ENCODE peak calls at places on chromosomes 11 and 22, in nine cellular contexts. One of them, this sample, is unnamed. For H3K4me1 and H3K9me3, the result is how much of the 10 kb centered on the place peaks cover.

GRCh38 chr11:132114185-132114584 is 743.8 kb downstream of the NTM start:
- DNase-seq in GM12878: no peak
- DNase-seq in thoracic aorta: no peak
- DNase-seq in IMR-90: peak
- DNase-seq in transverse colon: peak
- DNase-seq in A549: no peak
- DNase-seq in body of pancreas: peak
- DNase-seq in upper lobe of right lung: no peak
- DNase-seq in SJSA1: peak
- DNase-seq in this sample: peak

GRCh38 chr11:64713031-64713780 is 9.8 kb downstream of the NRXN2 start:
- DNase-seq in GM12878: no peak
- DNase-seq in thoracic aorta: no peak
- DNase-seq in IMR-90: peak
- DNase-seq in transverse colon: peak
- DNase-seq in A549: no peak
- DNase-seq in body of pancreas: peak
- DNase-seq in upper lobe of right lung: peak
- DNase-seq in SJSA1: no peak
- DNase-seq in this sample: peak

GRCh38 chr22:31346733-31347250 is 646 bp upstream of the PATZ1 start:
- DNase-seq in GM12878: no peak
- DNase-seq in thoracic aorta: no peak
- DNase-seq in IMR-90: peak
- DNase-seq in transverse colon: peak
- DNase-seq in A549: peak
- DNase-seq in body of pancreas: peak
- DNase-seq in upper lobe of right lung: peak
- DNase-seq in SJSA1: peak
- DNase-seq in this sample: peak

GRCh38 chr11:130070109-130070828 is 575 bp downstream of the APLP2 start:
- DNase-seq in GM12878: no peak
- DNase-seq in thoracic aorta: no peak
- DNase-seq in IMR-90: peak
- DNase-seq in transverse colon: peak
- DNase-seq in A549: peak
- DNase-seq in body of pancreas: peak
- DNase-seq in upper lobe of right lung: peak
- DNase-seq in SJSA1: peak
- DNase-seq in this sample: peak

GRCh38 chr22:39938509-39938908 is 21.7 kb upstream of the TMA7B start:
- DNase-seq in GM12878: no peak
- DNase-seq in thoracic aorta: no peak
- DNase-seq in IMR-90: no peak
- DNase-seq in transverse colon: no peak
- DNase-seq in A549: no peak
- DNase-seq in body of pancreas: no peak
- DNase-seq in upper lobe of right lung: no peak
- DNase-seq in SJSA1: no peak
- DNase-seq in this sample: no peak

GRCh38 chr11:69910519-69911309 is 91.5 kb upstream of the FGF3 start:
- DNase-seq in GM12878: no peak
- DNase-seq in thoracic aorta: no peak
- DNase-seq in IMR-90: no peak
- DNase-seq in transverse colon: no peak
- DNase-seq in A549: no peak
- DNase-seq in body of pancreas: no peak
- DNase-seq in upper lobe of right lung: peak
- DNase-seq in SJSA1: no peak
- DNase-seq in this sample: no peak

GRCh38 chr11:82995754-82996398 is 75.8 kb downstream of the RAB30 start:
- DNase-seq in GM12878: no peak
- DNase-seq in thoracic aorta: no peak
- DNase-seq in IMR-90: no peak
- DNase-seq in transverse colon: no peak
- DNase-seq in A549: no peak
- DNase-seq in body of pancreas: no peak
- DNase-seq in upper lobe of right lung: no peak
- DNase-seq in SJSA1: peak
- DNase-seq in this sample: no peak

GRCh38 chr11:14687456-14687855 is 43.9 kb downstream of the PDE3B start:
- DNase-seq in GM12878: no peak
- DNase-seq in thoracic aorta: no peak
- DNase-seq in IMR-90: no peak
- DNase-seq in transverse colon: no peak
- DNase-seq in A549: no peak
- DNase-seq in body of pancreas: peak
- DNase-seq in upper lobe of right lung: no peak
- DNase-seq in SJSA1: no peak
- DNase-seq in this sample: no peak

GRCh38 chr11:121420398-121420797 is 31.7 kb upstream of the SORL1 start:
- DNase-seq in GM12878: no peak
- DNase-seq in thoracic aorta: no peak
- DNase-seq in IMR-90: no peak
- DNase-seq in transverse colon: no peak
- DNase-seq in A549: no peak
- DNase-seq in body of pancreas: no peak
- DNase-seq in upper lobe of right lung: no peak
- DNase-seq in SJSA1: no peak
- DNase-seq in this sample: no peak
- H3K4me1 ChIP-seq in GM12878: half or more
- H3K4me1 ChIP-seq in thoracic aorta: under half
- H3K4me1 ChIP-seq in IMR-90: under half
- H3K4me1 ChIP-seq in transverse colon: under half
- H3K4me1 ChIP-seq in A549: under half
- H3K4me1 ChIP-seq in body of pancreas: under half
- H3K4me1 ChIP-seq in upper lobe of right lung: under half
- H3K4me1 ChIP-seq in SJSA1: under half
- H3K4me1 ChIP-seq in this sample: under half

DNA sequence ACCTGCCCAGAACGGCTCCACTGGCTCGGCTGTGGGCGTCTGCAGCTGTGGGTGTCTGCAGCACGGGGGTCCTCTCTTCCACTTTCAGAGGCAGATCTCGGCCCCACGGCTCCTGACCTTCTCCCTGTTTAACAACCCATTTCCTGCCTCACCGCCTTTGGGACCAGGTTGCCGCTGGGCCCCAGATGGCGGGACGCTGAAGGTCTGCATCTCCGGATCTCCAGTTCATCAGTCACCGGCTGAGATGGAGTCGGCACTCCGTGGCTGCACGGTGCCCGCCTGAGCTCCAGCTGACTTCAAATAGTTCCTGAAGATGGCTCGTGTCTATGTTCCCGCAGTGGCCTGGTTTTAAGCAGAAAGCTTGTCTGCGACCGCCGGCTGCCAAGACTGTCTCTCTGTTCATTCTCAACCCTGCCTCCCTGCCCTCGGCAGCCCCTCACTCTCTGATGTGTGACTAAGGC is 475.9 kb downstream of the BRD1 start:
- DNase-seq in GM12878: no peak
- DNase-seq in thoracic aorta: no peak
- DNase-seq in IMR-90: no peak
- DNase-seq in transverse colon: no peak
- DNase-seq in A549: no peak
- DNase-seq in body of pancreas: no peak
- DNase-seq in upper lobe of right lung: peak
- DNase-seq in SJSA1: no peak
- DNase-seq in this sample: no peak
- H3K9me3 ChIP-seq in GM12878: under half
- H3K9me3 ChIP-seq in thoracic aorta: under half
- H3K9me3 ChIP-seq in IMR-90: half or more
- H3K9me3 ChIP-seq in transverse colon: under half
- H3K9me3 ChIP-seq in A549: under half
- H3K9me3 ChIP-seq in body of pancreas: under half
- H3K9me3 ChIP-seq in upper lobe of right lung: under half
- H3K9me3 ChIP-seq in SJSA1: under half
- H3K9me3 ChIP-seq in this sample: under half

GRCh38 chr11:8763070-8763469 is 80.5 kb downstream of the RPL27A start:
- DNase-seq in GM12878: no peak
- DNase-seq in thoracic aorta: no peak
- DNase-seq in IMR-90: no peak
- DNase-seq in transverse colon: no peak
- DNase-seq in A549: no peak
- DNase-seq in body of pancreas: no peak
- DNase-seq in upper lobe of right lung: no peak
- DNase-seq in SJSA1: no peak
- DNase-seq in this sample: no peak

GRCh38 chr11:8758619-8759169 is 76.1 kb downstream of the RPL27A start:
- DNase-seq in GM12878: no peak
- DNase-seq in thoracic aorta: no peak
- DNase-seq in IMR-90: no peak
- DNase-seq in transverse colon: no peak
- DNase-seq in A549: no peak
- DNase-seq in body of pancreas: no peak
- DNase-seq in upper lobe of right lung: no peak
- DNase-seq in SJSA1: no peak
- DNase-seq in this sample: no peak

GRCh38 chr11:8759634-8760033 is 77.0 kb downstream of the RPL27A start:
- DNase-seq in GM12878: no peak
- DNase-seq in thoracic aorta: no peak
- DNase-seq in IMR-90: no peak
- DNase-seq in transverse colon: no peak
- DNase-seq in A549: no peak
- DNase-seq in body of pancreas: peak
- DNase-seq in upper lobe of right lung: no peak
- DNase-seq in SJSA1: no peak
- DNase-seq in this sample: no peak

GRCh38 chr11:8757533-8757932 is 74.9 kb downstream of the RPL27A start:
- DNase-seq in GM12878: no peak
- DNase-seq in thoracic aorta: no peak
- DNase-seq in IMR-90: no peak
- DNase-seq in transverse colon: no peak
- DNase-seq in A549: no peak
- DNase-seq in body of pancreas: no peak
- DNase-seq in upper lobe of right lung: no peak
- DNase-seq in SJSA1: no peak
- DNase-seq in this sample: no peak

GRCh38 chr11:8760896-8761295 is 78.3 kb downstream of the RPL27A start:
- DNase-seq in GM12878: no peak
- DNase-seq in thoracic aorta: no peak
- DNase-seq in IMR-90: peak
- DNase-seq in transverse colon: no peak
- DNase-seq in A549: no peak
- DNase-seq in body of pancreas: no peak
- DNase-seq in upper lobe of right lung: no peak
- DNase-seq in SJSA1: no peak
- DNase-seq in this sample: peak
- H3K4me1 ChIP-seq in GM12878: under half
- H3K4me1 ChIP-seq in thoracic aorta: under half
- H3K4me1 ChIP-seq in IMR-90: under half
- H3K4me1 ChIP-seq in transverse colon: half or more
- H3K4me1 ChIP-seq in A549: under half
- H3K4me1 ChIP-seq in body of pancreas: half or more
- H3K4me1 ChIP-seq in upper lobe of right lung: under half
- H3K4me1 ChIP-seq in SJSA1: under half
- H3K4me1 ChIP-seq in this sample: under half

DNA sequence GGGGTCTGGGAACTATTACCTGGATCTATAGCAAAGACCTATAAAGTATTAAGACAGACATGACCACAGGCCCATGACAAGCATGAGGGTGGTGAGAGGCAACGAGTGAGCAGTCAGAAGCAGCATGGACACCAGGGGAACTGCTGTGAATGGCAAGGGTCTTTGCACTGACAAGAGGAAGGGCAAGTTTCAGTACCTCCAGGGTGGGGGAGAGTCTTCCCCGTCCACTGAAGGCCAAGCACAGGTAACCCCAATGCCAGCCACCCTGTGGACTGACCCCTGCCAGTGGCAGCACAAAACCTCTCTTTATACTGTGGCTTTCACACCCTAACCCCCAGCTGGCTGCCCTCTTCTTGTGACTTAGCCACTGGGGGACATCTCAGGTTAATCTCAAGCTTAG is 55.5 kb downstream of the CHST1 start:
- DNase-seq in GM12878: no peak
- DNase-seq in thoracic aorta: no peak
- DNase-seq in IMR-90: no peak
- DNase-seq in transverse colon: no peak
- DNase-seq in A549: no peak
- DNase-seq in body of pancreas: no peak
- DNase-seq in upper lobe of right lung: no peak
- DNase-seq in SJSA1: no peak
- DNase-seq in this sample: no peak
- H3K9me3 ChIP-seq in GM12878: under half
- H3K9me3 ChIP-seq in thoracic aorta: under half
- H3K9me3 ChIP-seq in IMR-90: under half
- H3K9me3 ChIP-seq in transverse colon: under half
- H3K9me3 ChIP-seq in A549: under half
- H3K9me3 ChIP-seq in body of pancreas: under half
- H3K9me3 ChIP-seq in upper lobe of right lung: under half
- H3K9me3 ChIP-seq in SJSA1: under half
- H3K9me3 ChIP-seq in this sample: under half

DNA sequence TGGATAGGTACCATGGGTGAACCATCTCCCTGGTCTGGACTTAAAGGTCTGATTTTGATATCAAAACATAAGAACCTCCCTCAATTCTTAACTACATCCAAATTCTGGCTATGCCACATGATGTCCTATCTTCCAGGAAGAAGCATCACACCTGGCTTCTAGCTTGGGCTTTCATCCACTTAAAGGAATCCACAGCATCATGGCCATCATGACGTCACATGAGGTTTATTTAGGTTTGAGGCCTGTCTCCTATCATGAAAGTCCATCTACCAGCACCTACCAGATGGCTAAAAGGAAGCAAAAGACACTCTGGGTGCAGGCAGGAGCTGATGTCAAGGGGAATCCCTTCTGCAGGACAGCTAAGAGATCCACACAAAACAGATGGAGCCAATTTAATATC is 47.4 kb downstream of the GALNT18 start:
- DNase-seq in GM12878: no peak
- DNase-seq in thoracic aorta: no peak
- DNase-seq in IMR-90: no peak
- DNase-seq in transverse colon: no peak
- DNase-seq in A549: no peak
- DNase-seq in body of pancreas: no peak
- DNase-seq in upper lobe of right lung: no peak
- DNase-seq in SJSA1: no peak
- DNase-seq in this sample: no peak
- H3K4me1 ChIP-seq in GM12878: under half
- H3K4me1 ChIP-seq in thoracic aorta: under half
- H3K4me1 ChIP-seq in IMR-90: under half
- H3K4me1 ChIP-seq in transverse colon: under half
- H3K4me1 ChIP-seq in A549: under half
- H3K4me1 ChIP-seq in body of pancreas: under half
- H3K4me1 ChIP-seq in upper lobe of right lung: under half
- H3K4me1 ChIP-seq in SJSA1: under half
- H3K4me1 ChIP-seq in this sample: under half